ENCODE peak calls at places on chromosomes 16 and 17, in seven cellular contexts. T is GM12878, A is SK-N-SH, Z is HCT116, H is HepG2, U is H1, Q is K562. V is an unnamed sample.

GRCh38 chr16:4290236-4290830 is 17.5 kb upstream of the TFAP4 start:
- DNase-seq in A (peak; percentile 1), U (no peak), Q (no peak), T (no peak), Z (peak; percentile 88), H (peak; percentile 88), V (peak; percentile 81)

GRCh38 chr16:50501986-50502615 is 46.1 kb upstream of the NKD1 start:
- DNase-seq in T (no peak), Q (no peak), H (no peak), Z (no peak), A (no peak), U (no peak), V (no peak)

GRCh38 chr17:5203178-5203907 is 11.7 kb upstream of the ZNF594 start:
- DNase-seq in U (no peak), Z (no peak), Q (no peak), A (no peak), T (no peak), H (no peak), V (no peak)

GRCh38 chr17:50518265-50519023 is 10.2 kb downstream of the MYCBPAP start:
- DNase-seq in Q (no peak), A (no peak), H (peak; percentile 68), U (no peak), T (no peak), Z (no peak), V (no peak)

GRCh38 chr17:46020023-46020735 is 21.1 kb downstream of the STH start:
- DNase-seq in Z (no peak), Q (no peak), A (no peak), T (peak; percentile 39), U (no peak), H (no peak), V (no peak)

GRCh38 chr16:68070811-68071546 is 14.2 kb upstream of the NFATC3 start:
- DNase-seq in Q (no peak), Z (no peak), H (no peak), U (no peak), A (no peak), T (no peak), V (no peak)

GRCh38 chr17:50817838-50818237 is 17.5 kb upstream of the WFIKKN2 start:
- DNase-seq in H (no peak), A (no peak), T (no peak), Z (peak; percentile 42), Q (no peak), U (peak; percentile 15), V (no peak)

GRCh38 chr16:662597-662996 is 5.3 kb upstream of the RHOT2 start:
- DNase-seq in Z (no peak), Q (no peak), H (no peak), U (no peak), A (no peak), T (no peak), V (no peak)

GRCh38 chr16:19881028-19881427 is 3.6 kb downstream of the GPRC5B start:
- DNase-seq in H (no peak), A (no peak), Z (no peak), T (no peak), U (no peak), Q (no peak), V (no peak)

GRCh38 chr16:2779978-2780898 is 3.2 kb upstream of the ELOB start:
- DNase-seq in Q (no peak), A (no peak), H (no peak), U (no peak), T (no peak), Z (no peak), V (no peak)

GRCh38 chr17:77436481-77436880 is 295.7 kb downstream of the SEC14L1 start:
- DNase-seq in T (no peak), U (no peak), Q (no peak), A (no peak), H (no peak), Z (no peak), V (no peak)

GRCh38 chr16:87279094-87279658 is 38.0 kb downstream of the C16orf95 start:
- DNase-seq in A (no peak), T (no peak), Z (no peak), H (no peak), Q (no peak), U (no peak), V (no peak)

GRCh38 chr16:89842471-89843408 is 14.5 kb downstream of the SPIRE2 start:
- DNase-seq in Q (no peak), A (peak; percentile 88), U (no peak), H (peak; percentile 87), Z (no peak), T (no peak), V (peak; percentile 85)

GRCh38 chr16:21081329-21081728 is 69.3 kb downstream of the DNAH3 start:
- DNase-seq in T (no peak), A (no peak), U (no peak), H (no peak), Z (no peak), Q (no peak), V (no peak)
- TF ChIP-seq JUND in T (no peak), A (no peak), U (no peak), H (no peak), Z (no peak), Q (no peak), V (no peak)

GRCh38 chr16:85421338-85422123 is 191.6 kb upstream of the GSE1 start:
- DNase-seq in Z (no peak), Q (no peak), U (no peak), T (no peak), A (no peak), H (no peak), V (no peak)
- TF ChIP-seq JUND in Z (no peak), Q (no peak), U (no peak), T (no peak), A (no peak), H (no peak), V (no peak)

DNA sequence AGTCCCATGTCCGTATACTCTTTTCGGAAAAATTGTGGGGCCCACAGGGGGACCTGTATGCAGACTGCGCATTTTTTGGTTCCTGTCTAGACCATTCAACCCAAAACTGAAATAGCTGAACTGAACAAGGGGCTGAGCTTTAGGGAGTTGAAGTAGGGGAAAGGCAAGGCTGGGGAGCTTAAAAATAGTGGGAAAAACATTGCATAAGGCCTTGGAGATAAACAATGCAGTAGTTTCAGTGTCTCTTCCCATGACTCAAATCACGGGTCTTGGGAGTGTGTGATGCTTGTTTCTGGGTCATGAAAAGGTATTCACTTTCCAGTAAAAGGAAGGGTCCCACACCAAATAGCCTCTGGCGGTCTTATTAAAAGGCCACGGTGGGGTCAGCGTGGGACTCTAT is 402.8 kb upstream of the SALL1 start:
- DNase-seq in T (no peak), Z (no peak), Q (no peak), H (no peak), A (no peak), U (no peak), V (no peak)
- TF ChIP-seq JUND in T (no peak), Z (no peak), Q (no peak), H (no peak), A (no peak), U (no peak), V (no peak)

GRCh38 chr17:8753976-8754440 is 4.3 kb downstream of the SPDYE4 start:
- DNase-seq in U (no peak), Z (peak; percentile 31), T (no peak), H (peak; percentile 34), Q (no peak), A (no peak), V (peak; percentile 20)

GRCh38 chr17:8755590-8756255 is 2.6 kb downstream of the SPDYE4 start:
- DNase-seq in T (no peak), Z (no peak), H (no peak), A (no peak), Q (no peak), U (no peak), V (no peak)

GRCh38 chr17:8758137-8758596 is at the start of gene SPDYE4:
- DNase-seq in A (no peak), Q (no peak), U (no peak), T (no peak), Z (no peak), H (no peak), V (no peak)

GRCh38 chr17:8754890-8755289 is 3.5 kb downstream of the SPDYE4 start:
- DNase-seq in A (no peak), Q (no peak), T (no peak), Z (no peak), U (no peak), H (no peak), V (no peak)

DNA sequence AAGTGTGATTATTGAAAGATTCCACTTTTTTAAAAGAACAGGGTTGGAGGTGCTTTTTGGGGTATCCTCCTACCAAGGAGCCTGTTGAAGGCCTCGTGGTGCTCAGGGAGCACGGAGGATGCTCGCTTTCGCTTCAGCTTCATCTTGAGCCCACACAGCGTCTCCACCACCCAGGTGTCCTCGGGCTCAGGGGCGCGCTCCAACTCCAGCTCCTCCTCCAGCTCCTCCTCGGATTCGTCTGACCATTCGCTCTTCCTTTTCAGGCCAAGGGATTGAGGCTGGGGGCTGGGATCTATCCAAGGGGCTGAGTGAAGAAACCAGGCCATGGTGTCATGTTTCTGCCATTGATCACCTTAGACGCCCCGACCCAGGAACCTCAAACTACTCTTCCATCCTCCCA is 1.2 kb downstream of the SPDYE4 start:
- DNase-seq in A (no peak), U (no peak), Z (no peak), T (no peak), H (no peak), Q (no peak), V (no peak)
- TF ChIP-seq JUND in A (no peak), U (no peak), Z (no peak), T (no peak), H (no peak), Q (no peak), V (no peak)